ENCODE peak calls at places on chromosomes 6 and 20, in six cellular contexts. W is H1, V is GM12878, F is SK-N-SH, D is HepG2, Z is K562. S is an unnamed sample.

GRCh38 chr6:169263836-169264608 is 10.4 kb upstream of the THBS2 start:
- DNase-seq in W (no peak), V (no peak), F (peak), D (no peak), Z (no peak), S (no peak)

GRCh38 chr6:157514659-157515496 is 133.9 kb downstream of the ZDHHC14 start:
- DNase-seq in W (no peak), V (no peak), F (no peak), D (peak), Z (peak), S (peak)

GRCh38 chr20:23151885-23152284 is 65.8 kb upstream of the CD93 start:
- DNase-seq in W (peak), V (no peak), F (no peak), D (no peak), Z (peak), S (no peak)

GRCh38 chr6:27836080-27836782 is 76.0 kb downstream of the OR2B2 start:
- DNase-seq in W (peak), V (no peak), F (no peak), D (no peak), Z (peak), S (no peak)

GRCh38 chr6:11231564-11232176 is 798 bp downstream of the NEDD9 start:
- DNase-seq in W (no peak), V (no peak), F (no peak), D (no peak), Z (no peak), S (peak)

GRCh38 chr6:140441256-140441655 is 1066.8 kb upstream of the CITED2 start:
- DNase-seq in W (peak), V (no peak), F (peak), D (peak), Z (peak), S (no peak)

GRCh38 chr20:40339661-40340449 is 349.2 kb downstream of the MAFB start:
- DNase-seq in W (no peak), V (no peak), F (no peak), D (no peak), Z (no peak), S (no peak)

GRCh38 chr20:50580016-50580747 is 70.0 kb downstream of the PTPN1 start:
- DNase-seq in W (peak), V (no peak), F (peak), D (peak), Z (peak), S (peak)

GRCh38 chr6:36577298-36577697 is 16.9 kb upstream of the SRSF3 start:
- DNase-seq in W (no peak), V (no peak), F (no peak), D (peak), Z (peak), S (peak)

GRCh38 chr20:4813076-4813838 is 91.5 kb downstream of the PRND start:
- DNase-seq in W (no peak), V (peak), F (no peak), D (no peak), Z (no peak), S (no peak)

GRCh38 chr6:80872194-80872950 is 765.9 kb downstream of the BCKDHB start:
- DNase-seq in W (no peak), V (no peak), F (no peak), D (no peak), Z (no peak), S (no peak)
- TF ChIP-seq CHD2 in W (no peak), V (no peak), F (no peak), D (no peak), Z (no peak), S (no peak)

GRCh38 chr6:134619789-134620188 is 301.9 kb upstream of the SGK1 start:
- DNase-seq in W (no peak), V (no peak), F (no peak), D (no peak), Z (no peak), S (no peak)
- TF ChIP-seq CHD2 in W (no peak), V (no peak), F (no peak), D (no peak), Z (no peak), S (no peak)

DNA sequence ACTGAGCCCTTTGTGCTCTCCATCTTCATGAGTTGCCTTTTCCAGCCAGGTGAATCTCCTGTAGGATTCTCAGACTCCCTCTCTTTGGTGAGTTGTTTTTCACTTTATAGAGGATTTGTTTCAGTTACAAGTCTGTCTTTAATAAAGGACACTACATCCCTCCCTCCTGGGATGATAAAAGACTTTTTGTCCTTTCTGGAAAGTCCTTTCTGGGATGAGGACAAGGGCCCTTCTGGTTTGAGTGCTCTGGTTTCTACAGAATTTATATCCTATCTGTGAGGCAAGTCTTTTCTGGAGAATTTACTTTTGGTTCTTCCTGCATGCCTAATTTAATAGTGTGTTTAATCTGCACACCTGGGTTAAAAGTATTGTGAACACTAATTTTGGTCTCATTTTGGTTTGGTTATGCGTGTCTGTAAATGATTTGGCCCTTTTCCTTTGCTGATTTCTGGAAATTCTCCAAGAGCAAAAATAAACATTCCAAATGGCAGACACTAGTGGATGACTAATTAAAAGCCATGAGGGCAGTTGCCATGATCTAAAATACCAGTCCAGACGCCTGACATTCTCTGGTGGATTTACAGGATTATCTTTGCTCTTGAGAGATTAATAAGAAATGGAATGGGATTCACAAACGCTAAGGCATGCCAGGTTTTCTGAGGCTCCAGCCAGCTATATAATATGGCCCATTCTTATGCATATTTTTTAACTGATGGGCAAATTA is 44.8 kb downstream of the TCP11 start:
- DNase-seq in W (no peak), V (no peak), F (peak), D (peak), Z (no peak), S (peak)
- TF ChIP-seq CHD2 in W (no peak), V (no peak), F (no peak), D (no peak), Z (no peak), S (no peak)

DNA sequence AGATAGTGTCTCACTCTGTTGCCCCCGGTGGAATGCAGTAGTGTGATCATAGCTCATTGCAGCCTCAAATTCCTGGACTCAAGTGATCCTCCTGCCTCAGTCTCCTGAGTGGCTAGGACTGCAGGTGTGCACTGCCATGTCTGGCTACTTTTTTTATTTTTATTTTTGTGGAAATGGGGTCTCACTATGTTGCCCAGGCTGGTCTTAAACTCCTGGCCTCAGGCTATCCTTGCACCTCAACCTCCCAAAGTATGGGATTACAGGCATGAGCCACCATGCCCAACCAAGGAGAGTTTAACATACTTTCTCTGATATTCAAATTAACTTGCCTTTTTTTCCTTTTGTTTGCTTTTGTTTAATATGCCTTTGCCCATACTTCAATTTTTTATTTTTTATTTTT is 10.4 kb upstream of the ACTR5 start:
- DNase-seq in W (no peak), V (no peak), F (no peak), D (no peak), Z (no peak), S (no peak)
- TF ChIP-seq CHD2 in W (no peak), V (no peak), F (no peak), D (no peak), Z (no peak), S (no peak)

DNA sequence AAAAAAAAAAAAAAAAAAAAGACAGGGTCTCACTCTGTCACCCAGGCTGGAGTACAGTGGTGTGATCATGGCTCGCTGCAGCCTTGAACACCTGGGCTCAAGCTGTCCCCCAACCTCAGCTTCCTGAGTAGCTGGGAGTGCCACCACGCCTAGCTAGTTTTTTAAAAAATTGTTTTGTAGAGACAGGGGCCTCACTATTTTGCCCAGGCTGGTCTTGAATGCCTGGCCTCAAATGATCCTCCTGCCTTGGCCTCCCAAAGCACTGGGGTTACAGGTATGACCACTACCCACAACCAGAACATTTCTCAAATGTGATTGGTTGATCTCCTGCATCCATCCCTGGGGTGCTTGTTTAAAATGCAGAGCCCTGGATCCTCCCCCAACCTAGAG is 5.6 kb upstream of the RBCK1 start:
- DNase-seq in W (no peak), V (no peak), F (no peak), D (no peak), Z (no peak), S (no peak)
- TF ChIP-seq CHD2 in W (no peak), V (no peak), F (no peak), D (no peak), Z (no peak), S (no peak)

GRCh38 chr6:4518506-4518905 is 257.7 kb upstream of the CDYL start:
- DNase-seq in W (no peak), V (peak), F (no peak), D (no peak), Z (no peak), S (peak)
- TF ChIP-seq CHD2 in W (no peak), V (no peak), F (no peak), D (no peak), Z (no peak), S (no peak)

GRCh38 chr20:62940875-62941274 is 2.9 kb downstream of the GID8 start:
- DNase-seq in W (no peak), V (no peak), F (no peak), D (no peak), Z (no peak), S (no peak)
- TF ChIP-seq CHD2 in W (no peak), V (no peak), F (no peak), D (no peak), Z (no peak), S (no peak)

DNA sequence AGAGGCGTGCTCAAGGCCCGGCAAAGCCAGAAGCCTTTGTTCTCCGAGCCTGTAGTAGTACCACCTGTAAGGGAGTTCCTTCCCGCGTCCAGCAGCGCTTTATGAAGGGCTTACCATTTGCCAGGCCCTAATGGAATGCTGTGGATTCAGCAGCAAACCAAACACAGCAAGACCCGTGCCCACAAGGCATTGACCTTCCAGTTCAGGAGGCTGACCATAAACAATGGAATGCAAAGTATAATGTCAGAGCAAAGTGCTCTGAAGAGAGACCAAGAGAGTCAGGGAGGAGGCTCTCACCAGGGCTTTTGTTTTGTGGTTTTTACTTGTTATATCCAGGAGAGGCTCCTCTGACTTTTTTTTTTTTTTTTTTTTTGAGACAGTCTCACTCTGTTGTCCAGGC is 209.8 kb downstream of the ZMYND8 start:
- DNase-seq in W (no peak), V (no peak), F (no peak), D (peak), Z (no peak), S (no peak)
- TF ChIP-seq CHD2 in W (no peak), V (no peak), F (no peak), D (no peak), Z (no peak), S (no peak)

GRCh38 chr20:20491784-20492145 is 123.9 kb downstream of the INSM1 start:
- DNase-seq in W (no peak), V (no peak), F (no peak), D (no peak), Z (no peak), S (no peak)

GRCh38 chr20:20493701-20494100 is 125.8 kb downstream of the INSM1 start:
- DNase-seq in W (no peak), V (no peak), F (no peak), D (no peak), Z (no peak), S (no peak)

GRCh38 chr20:20491110-20491783 is 123.3 kb downstream of the INSM1 start:
- DNase-seq in W (no peak), V (no peak), F (no peak), D (no peak), Z (no peak), S (no peak)

GRCh38 chr20:20490673-20491072 is 122.8 kb downstream of the INSM1 start:
- DNase-seq in W (no peak), V (no peak), F (no peak), D (no peak), Z (no peak), S (no peak)

GRCh38 chr20:20492521-20493334 is 124.8 kb downstream of the INSM1 start:
- DNase-seq in W (no peak), V (no peak), F (peak), D (no peak), Z (no peak), S (no peak)
- TF ChIP-seq CHD2 in W (no peak), V (no peak), F (no peak), D (no peak), Z (no peak), S (no peak)

GRCh38 chr6:144216668-144217218 is 66.4 kb downstream of the STX11 start:
- DNase-seq in W (no peak), V (no peak), F (peak), D (no peak), Z (no peak), S (peak)
- TF ChIP-seq CHD2 in W (no peak), V (no peak), F (no peak), D (no peak), Z (no peak), S (no peak)